ENCODE peak calls at places on chromosomes 6 and 20, in ten cellular contexts. V is astrocyte of the cerebellum; B is fibroblast of pulmonary artery; I is EL; A is activated CD8-positive, alpha-beta memory T cell treated with anti-CD3 and anti-CD28 coated beads for 24 hours; H is astrocyte; L is RPMI7951; K is choroid plexus epithelial cell; W is stimulated activated CD8-positive, alpha-beta memory T cell treated with anti-CD3 and anti-CD28 coated beads, Interleukin-4, amount 100 ng/mL, for 48 hours; R is right cardiac atrium. X is an unnamed sample.

GRCh38 chr20:21286775-21287174 is 16.4 kb upstream of the XRN2 start:
- DNase-seq in R (no peak), W (no peak), A (no peak), L (peak), K (no peak), H (no peak), V (no peak), I (no peak), B (no peak), X (no peak)

GRCh38 chr6:39876111-39876510 is 58.2 kb downstream of the MOCS1 start:
- DNase-seq in B (no peak), R (no peak), H (peak), W (no peak), K (no peak), A (no peak), I (no peak), V (no peak), L (no peak), X (no peak)

GRCh38 chr6:143805832-143806281 is 37.3 kb upstream of the LTV1 start:
- DNase-seq in A (no peak), H (peak), I (peak), L (peak), B (peak), K (peak), V (no peak), W (no peak), R (no peak), X (no peak)

GRCh38 chr20:43900062-43900461 is 14.6 kb upstream of the TOX2 start:
- DNase-seq in V (no peak), K (no peak), I (no peak), R (peak), W (no peak), B (no peak), H (no peak), A (no peak), L (no peak), X (no peak)

GRCh38 chr6:5782783-5783567 is 223.8 kb downstream of the NRN1 start:
- DNase-seq in A (no peak), K (peak), H (peak), R (peak), V (no peak), I (no peak), L (no peak), W (no peak), B (no peak), X (peak)

GRCh38 chr6:27736686-27737085 is 175.5 kb downstream of the OR2B2 start:
- DNase-seq in B (no peak), R (no peak), W (no peak), V (no peak), H (no peak), L (no peak), A (no peak), I (no peak), K (no peak), X (no peak)

GRCh38 chr20:21053002-21053762 is 53.0 kb downstream of the LINC00237 start:
- DNase-seq in V (no peak), L (peak), B (no peak), R (no peak), I (no peak), H (no peak), W (no peak), K (no peak), A (no peak), X (no peak)

GRCh38 chr6:3443221-3443515 is 13.7 kb downstream of the SLC22A23 start:
- DNase-seq in A (no peak), L (no peak), B (no peak), I (no peak), K (no peak), V (no peak), H (no peak), R (no peak), W (no peak), X (no peak)

GRCh38 chr20:3911956-3912355 is 22.8 kb downstream of the PANK2 start:
- DNase-seq in H (no peak), L (no peak), K (no peak), W (no peak), R (no peak), V (no peak), I (no peak), A (no peak), B (no peak), X (no peak)

GRCh38 chr6:145491126-145491525 is 244.2 kb downstream of the EPM2A start:
- DNase-seq in W (no peak), I (no peak), H (no peak), V (no peak), B (no peak), R (no peak), K (no peak), L (no peak), A (no peak), X (no peak)

GRCh38 chr20:17499041-17499440 is 32.1 kb downstream of the BFSP1 start:
- DNase-seq in A (no peak), K (peak), L (no peak), W (no peak), H (peak), B (peak), I (peak), V (no peak), R (no peak), X (no peak)

GRCh38 chr6:74690365-74690764 is 515.5 kb downstream of the COL12A1 start:
- DNase-seq in V (no peak), L (peak), W (no peak), B (no peak), K (peak), H (peak), I (no peak), R (no peak), A (no peak), X (no peak)

GRCh38 chr20:6384956-6385355 is 262.1 kb upstream of the FERMT1 start:
- DNase-seq in L (no peak), V (no peak), B (no peak), A (no peak), K (no peak), I (no peak), H (no peak), W (no peak), R (no peak), X (no peak)

GRCh38 chr6:156963712-156964700 is 186.8 kb downstream of the ARID1B start:
- DNase-seq in H (peak), K (peak), I (peak), R (peak), V (no peak), B (peak), L (peak), W (peak), A (no peak), X (no peak)

GRCh38 chr6:25147191-25147590 is 132.0 kb upstream of the CARMIL1 start:
- DNase-seq in K (no peak), H (no peak), R (no peak), W (no peak), B (no peak), L (no peak), I (no peak), A (no peak), V (no peak), X (no peak)

GRCh38 chr20:24236204-24236603 is 233.2 kb upstream of the SYNDIG1 start:
- DNase-seq in R (no peak), H (no peak), I (no peak), L (peak), W (no peak), V (peak), B (no peak), A (no peak), K (no peak), X (no peak)

GRCh38 chr20:48523191-48523757 is 304.5 kb downstream of the PREX1 start:
- DNase-seq in H (peak), V (peak), A (no peak), I (peak), R (no peak), W (no peak), B (peak), K (peak), L (peak), X (no peak)

GRCh38 chr6:105041880-105042279 is 85.0 kb downstream of the LIN28B start:
- DNase-seq in B (no peak), A (no peak), W (no peak), H (peak), I (no peak), K (no peak), R (no peak), V (no peak), L (no peak), X (no peak)

GRCh38 chr6:162973975-162974374 is 246.2 kb downstream of the PACRG start:
- DNase-seq in W (no peak), K (no peak), L (peak), R (no peak), V (no peak), A (no peak), B (no peak), I (no peak), H (no peak), X (no peak)

GRCh38 chr6:28867078-28867414 is 56.7 kb downstream of the TRIM27 start:
- DNase-seq in V (no peak), I (no peak), W (peak), R (no peak), K (peak), A (no peak), H (peak), L (peak), B (peak), X (peak)

GRCh38 chr20:47358672-47359532 is 2.4 kb upstream of the ZMYND8 start:
- DNase-seq in H (peak), K (peak), I (peak), R (peak), L (peak), V (no peak), W (no peak), B (peak), A (no peak), X (peak)

GRCh38 chr6:138007014-138007472 is 100.2 kb downstream of the PERP start:
- DNase-seq in R (no peak), W (peak), L (peak), K (peak), A (peak), I (peak), B (peak), V (no peak), H (peak), X (peak)

GRCh38 chr6:40626886-40627285 is 39.7 kb upstream of the LRFN2 start:
- DNase-seq in H (no peak), I (peak), R (no peak), K (no peak), A (no peak), L (peak), W (no peak), B (no peak), V (no peak), X (no peak)

GRCh38 chr6:15359335-15359862 is 113.5 kb downstream of the JARID2 start:
- DNase-seq in R (no peak), I (no peak), H (peak), A (no peak), W (no peak), V (no peak), B (no peak), K (no peak), L (peak), X (no peak)

GRCh38 chr6:143678980-143679379 is 1.2 kb downstream of the PHACTR2 start:
- DNase-seq in I (no peak), B (no peak), L (no peak), V (no peak), K (no peak), A (no peak), H (no peak), W (no peak), R (no peak), X (no peak)

GRCh38 chr20:9460518-9460917 is 53.9 kb upstream of the LAMP5 start:
- DNase-seq in L (peak), A (no peak), W (no peak), V (peak), B (peak), H (peak), I (peak), R (no peak), K (peak), X (no peak)

GRCh38 chr20:59671661-59672471 is 67.5 kb downstream of the PHACTR3 start:
- DNase-seq in K (no peak), A (peak), W (no peak), R (no peak), H (no peak), V (no peak), B (no peak), L (no peak), I (no peak), X (peak)

GRCh38 chr6:149320745-149321240 is 3.3 kb downstream of the TAB2 start:
- DNase-seq in K (no peak), R (no peak), B (no peak), I (no peak), W (no peak), V (no peak), H (no peak), L (no peak), A (no peak), X (no peak)

GRCh38 chr6:117495873-117496272 is 13.4 kb downstream of the DCBLD1 start:
- DNase-seq in L (no peak), I (peak), B (no peak), H (peak), V (no peak), W (no peak), A (no peak), R (no peak), K (peak), X (no peak)

GRCh38 chr6:1592852-1593251 is 16.9 kb upstream of the FOXC1 start:
- DNase-seq in B (no peak), R (no peak), K (no peak), I (no peak), H (no peak), W (peak), V (no peak), L (no peak), A (peak), X (no peak)

GRCh38 chr20:47274449-47275108 is 81.9 kb downstream of the ZMYND8 start:
- DNase-seq in V (peak), R (no peak), I (peak), L (peak), A (no peak), W (peak), H (peak), K (peak), B (peak), X (no peak)

GRCh38 chr20:49397525-49397924 is 84.9 kb downstream of the KCNB1 start:
- DNase-seq in K (peak), B (peak), R (no peak), I (peak), H (no peak), W (no peak), A (no peak), V (no peak), L (peak), X (no peak)

GRCh38 chr6:147392917-147393625 is 115.4 kb upstream of the SAMD5 start:
- DNase-seq in K (no peak), H (no peak), V (no peak), A (no peak), L (no peak), B (no peak), I (no peak), W (no peak), R (no peak), X (no peak)

GRCh38 chr6:257031-257725 is 35.1 kb upstream of the DUSP22 start:
- DNase-seq in A (no peak), V (no peak), I (no peak), W (no peak), R (no peak), H (no peak), K (peak), B (peak), L (no peak), X (no peak)

GRCh38 chr6:144331610-144332009 is 46.5 kb downstream of the UTRN start:
- DNase-seq in R (no peak), L (no peak), K (peak), A (no peak), H (peak), W (no peak), I (peak), V (peak), B (peak), X (no peak)

GRCh38 chr6:75368151-75368779 is 83.7 kb upstream of the TMEM30A start:
- DNase-seq in I (peak), B (peak), V (no peak), A (no peak), H (no peak), R (peak), K (peak), L (no peak), W (no peak), X (peak)

GRCh38 chr6:142071981-142072380 is 60.7 kb upstream of the GJE1 start:
- DNase-seq in H (no peak), A (no peak), R (no peak), W (no peak), L (peak), B (no peak), I (no peak), V (no peak), K (no peak), X (no peak)

X was measured in D341Med.